ENCODE peak calls at places on chromosomes 13 and 19, in six cellular contexts. V, H, I, Z, X and F are unnamed samples.
A peak's percentile ranks its signal among the peaks of the same experiment; 100 is the strongest.

GRCh38 chr13:98300956-98301641 is 124.0 kb upstream of the RNF113B start:
- DNase-seq in I (no peak), V (no peak), H (peak; percentile 8), Z (no peak), X (no peak), F (no peak)

GRCh38 chr19:12610540-12611360 is at the start of the genes ZNF490 and ZNF791:
- DNase-seq in I (peak; percentile 92), V (peak; percentile 73), X (peak; percentile 95), H (peak; percentile 98), Z (peak; percentile 95), F (peak; percentile 100)

GRCh38 chr13:33649212-33649917 is 168.6 kb upstream of the RFC3 start:
- DNase-seq in Z (no peak), V (no peak), H (peak; percentile 58), X (no peak), I (no peak), F (no peak)

GRCh38 chr13:59914556-59914955 is 249.2 kb downstream of the DIAPH3 start:
- DNase-seq in X (no peak), V (no peak), Z (no peak), I (no peak), H (peak; percentile 15), F (no peak)

GRCh38 chr19:36182612-36183454 is 30.6 kb upstream of the COX7A1 start:
- DNase-seq in I (no peak), V (peak; percentile 62), H (peak; percentile 21), Z (no peak), X (no peak), F (no peak)

GRCh38 chr13:51629711-51630575 is 45.7 kb downstream of the WDFY2 start:
- DNase-seq in X (no peak), H (no peak), V (no peak), I (no peak), Z (no peak), F (no peak)

GRCh38 chr19:47681936-47682335 is 31.3 kb upstream of the EHD2 start:
- DNase-seq in I (no peak), H (no peak), Z (no peak), V (no peak), X (no peak), F (no peak)

GRCh38 chr19:16073988-16074387 is 2.3 kb upstream of the TPM4 start:
- DNase-seq in H (no peak), I (no peak), X (no peak), V (no peak), Z (no peak), F (no peak)

GRCh38 chr13:20528451-20528850 is 2.8 kb upstream of the CRYL1 start:
- DNase-seq in Z (no peak), I (no peak), V (no peak), H (no peak), X (no peak), F (no peak)

GRCh38 chr13:30829788-30830637 is 76.1 kb upstream of the MEDAG start:
- DNase-seq in H (peak; percentile 93), X (no peak), V (no peak), Z (no peak), I (no peak), F (no peak)

GRCh38 chr13:78875792-78876580 is 217.0 kb upstream of the OBI1 start:
- DNase-seq in X (no peak), V (no peak), I (no peak), Z (no peak), H (no peak), F (no peak)

GRCh38 chr19:2045501-2046045 is 5.5 kb downstream of the MKNK2 start:
- DNase-seq in X (no peak), Z (no peak), V (no peak), H (no peak), I (no peak), F (no peak)

GRCh38 chr19:17794731-17795494 is at the start of gene B3GNT3:
- DNase-seq in H (no peak), Z (no peak), V (no peak), I (no peak), X (no peak), F (no peak)

GRCh38 chr13:70905035-70905434 is 796.8 kb upstream of the KLHL1 start:
- DNase-seq in I (no peak), H (no peak), Z (no peak), X (no peak), V (no peak), F (no peak)

GRCh38 chr13:99041788-99042187 is 63.9 kb upstream of the DOCK9 start:
- DNase-seq in I (no peak), H (no peak), X (no peak), V (no peak), Z (no peak), F (no peak)

GRCh38 chr13:64551755-64552154 is 2678.4 kb downstream of the PCDH9 start:
- DNase-seq in H (peak; percentile 73), I (no peak), V (peak; percentile 17), X (no peak), Z (no peak), F (no peak)

GRCh38 chr13:24228852-24229458 is 68.4 kb downstream of the SPATA13 start:
- DNase-seq in I (no peak), X (no peak), V (no peak), Z (no peak), H (peak; percentile 62), F (peak; percentile 52)

GRCh38 chr13:107764012-107764411 is 451.3 kb downstream of the LIG4 start:
- DNase-seq in X (no peak), H (no peak), I (no peak), Z (no peak), V (no peak), F (no peak)

GRCh38 chr19:57748029-57748428 is 1.4 kb downstream of the ZNF776 start:
- DNase-seq in I (no peak), X (no peak), Z (no peak), H (no peak), V (no peak), F (no peak)

GRCh38 chr19:36837902-36838783 is at the start of gene ZNF790:
- DNase-seq in V (peak; percentile 56), X (peak; percentile 62), Z (peak; percentile 94), H (peak; percentile 92), I (peak; percentile 60), F (peak; percentile 86)

GRCh38 chr13:45825124-45825650 is 26.4 kb downstream of the SIAH3 start:
- DNase-seq in H (no peak), Z (no peak), X (no peak), V (no peak), I (no peak), F (no peak)

GRCh38 chr19:50778906-50779430 is 8.7 kb downstream of the GPR32 start:
- DNase-seq in H (no peak), I (no peak), V (no peak), Z (no peak), X (no peak), F (no peak)

GRCh38 chr13:54196684-54197083 is 1168.1 kb downstream of the OLFM4 start:
- DNase-seq in Z (no peak), I (no peak), X (no peak), H (no peak), V (no peak), F (no peak)

GRCh38 chr19:46009530-46010510 is 13.0 kb downstream of the PGLYRP1 start:
- DNase-seq in I (peak; percentile 43), Z (peak; percentile 72), X (no peak), H (peak; percentile 61), V (no peak), F (peak; percentile 80)

GRCh38 chr13:40664100-40665060 is 2.1 kb downstream of the FOXO1 start:
- DNase-seq in X (no peak), Z (peak; percentile 66), H (no peak), V (no peak), I (no peak), F (peak; percentile 66)

GRCh38 chr13:96998071-96998470 is 3.8 kb upstream of the OXGR1 start:
- DNase-seq in Z (no peak), V (no peak), I (no peak), H (no peak), X (no peak), F (no peak)

GRCh38 chr19:10116085-10116865 is 3.4 kb downstream of the EIF3G start:
- DNase-seq in I (no peak), X (no peak), V (no peak), H (no peak), Z (no peak), F (no peak)

GRCh38 chr13:67278230-67278629 is 48.1 kb upstream of the PCDH9 start:
- DNase-seq in H (peak; percentile 85), X (no peak), Z (no peak), V (no peak), I (no peak), F (no peak)

GRCh38 chr19:47283405-47284059 is 8.8 kb downstream of the INAFM1 start:
- DNase-seq in Z (no peak), V (no peak), H (no peak), I (no peak), X (no peak), F (no peak)

GRCh38 chr19:35397064-35397463 is 26.2 kb downstream of the GPR42 start:
- DNase-seq in H (no peak), X (no peak), Z (no peak), I (no peak), V (no peak), F (no peak)

GRCh38 chr13:105083986-105084385 is 1451.5 kb downstream of the EFNB2 start:
- DNase-seq in H (no peak), Z (no peak), I (no peak), V (no peak), X (no peak), F (no peak)

GRCh38 chr19:22517496-22518411 is 95.6 kb upstream of the ZNF98 start:
- DNase-seq in Z (no peak), X (no peak), H (no peak), V (no peak), I (no peak), F (no peak)

GRCh38 chr19:39444598-39445257 is 654 bp upstream of the SUPT5H start:
- DNase-seq in X (no peak), Z (no peak), V (no peak), I (no peak), H (no peak), F (no peak)

GRCh38 chr13:54592201-54592600 is 1563.6 kb downstream of the OLFM4 start:
- DNase-seq in Z (no peak), H (no peak), X (no peak), V (no peak), I (no peak), F (no peak)

GRCh38 chr19:41206456-41206855 is 12.6 kb upstream of the AXL start:
- DNase-seq in V (no peak), X (no peak), H (no peak), Z (no peak), I (no peak), F (no peak)

GRCh38 chr13:94455414-94455813 is 24.1 kb downstream of the DCT start:
- DNase-seq in X (no peak), Z (no peak), I (no peak), H (no peak), V (no peak), F (no peak)

GRCh38 chr19:2176336-2176994 is 12.7 kb downstream of the DOT1L start:
- DNase-seq in I (no peak), H (no peak), V (no peak), Z (peak; percentile 27), X (no peak), F (no peak)

GRCh38 chr13:31012285-31013024 is 80.0 kb downstream of the TEX26 start:
- DNase-seq in Z (no peak), X (no peak), H (peak; percentile 43), I (no peak), V (no peak), F (no peak)

GRCh38 chr13:71979616-71980015 is 112.6 kb upstream of the DACH1 start:
- DNase-seq in I (no peak), V (no peak), X (no peak), Z (no peak), H (no peak), F (no peak)